ENCODE peak calls at places on chromosomes 16 and 17, in four cellular contexts. L is psoas muscle, R is brain microvascular endothelial cell, F is HCT116. V is an unnamed sample.

GRCh38 chr17:1959871-1960569 is 65.1 kb downstream of the RTN4RL1 start:
- DNase-seq in L (no peak), R (no peak), F (no peak), V (no peak)

GRCh38 chr17:10262451-10262850 is 64.0 kb upstream of the GAS7 start:
- DNase-seq in L (no peak), R (no peak), F (no peak), V (no peak)

GRCh38 chr16:1981398-1981836 is at the start of gene NOXO1:
- DNase-seq in L (no peak), R (no peak), F (no peak), V (no peak)

GRCh38 chr16:89921699-89922476 is 1.3 kb upstream of the TUBB3 start:
- DNase-seq in L (peak; percentile 83), R (peak; percentile 93), F (peak; percentile 78), V (peak; percentile 87)

GRCh38 chr17:78882546-78883089 is 20.4 kb downstream of the CEP295NL start:
- DNase-seq in L (no peak), R (no peak), F (no peak), V (no peak)

GRCh38 chr17:28018439-28019070 is 23.9 kb upstream of the NLK start:
- DNase-seq in L (peak; percentile 30), R (no peak), F (no peak), V (peak; percentile 79)

GRCh38 chr16:13779676-13780075 is 140.3 kb upstream of the ERCC4 start:
- DNase-seq in L (no peak), R (no peak), F (no peak), V (no peak)

GRCh38 chr16:67884-68789 is 4.3 kb downstream of the RHBDF1 start:
- DNase-seq in L (peak; percentile 59), R (no peak), F (no peak), V (no peak)

GRCh38 chr17:915416-916201 is 64.0 kb downstream of the NXN start:
- DNase-seq in L (peak; percentile 31), R (no peak), F (no peak), V (peak; percentile 54)

GRCh38 chr17:72916991-72917390 is 175.5 kb downstream of the SLC39A11 start:
- DNase-seq in L (no peak), R (no peak), F (no peak), V (no peak)

GRCh38 chr16:66934138-66934838 is at the start of gene CIAO2B:
- DNase-seq in L (peak; percentile 93), R (peak; percentile 77), F (peak; percentile 66), V (peak; percentile 56)

GRCh38 chr17:39700148-39700987 is 504 bp downstream of the ERBB2 start:
- DNase-seq in L (no peak), R (peak; percentile 9), F (no peak), V (no peak)

GRCh38 chr16:68743664-68744063 is 6.6 kb downstream of the CDH1 start:
- DNase-seq in L (no peak), R (no peak), F (no peak), V (no peak)

GRCh38 chr16:48282636-48283263 is 35.4 kb upstream of the ABCC11 start:
- DNase-seq in L (no peak), R (no peak), F (no peak), V (no peak)

GRCh38 chr17:14304876-14305636 is 4.2 kb downstream of the HS3ST3B1 start:
- DNase-seq in L (no peak), R (no peak), F (no peak), V (no peak)
- TF ChIP-seq CTCF in L (no peak), R (no peak), F (no peak), V (no peak)

DNA sequence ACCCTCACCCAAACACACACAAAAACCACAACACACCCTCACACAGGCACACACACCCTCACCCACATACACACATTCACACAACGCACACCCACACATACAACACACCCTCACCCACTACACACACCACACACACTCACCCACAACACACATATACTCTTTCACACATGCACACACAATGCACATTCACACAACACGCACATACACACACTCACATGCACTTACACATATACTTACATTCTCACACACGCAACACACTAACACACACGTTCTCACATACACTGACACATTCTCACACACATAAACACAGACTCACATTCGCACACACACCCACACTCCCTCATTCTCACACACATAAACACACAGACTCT is 3.8 kb downstream of the ASGR1 start:
- DNase-seq in L (no peak), R (no peak), F (no peak), V (no peak)
- H3K4me3 ChIP-seq in L (no peak overlapping the region), R (no peak overlapping the region), F (no peak overlapping the region), V (no peak overlapping the region)

GRCh38 chr16:25080420-25081131 is 31.0 kb upstream of the LCMT1 start:
- DNase-seq in L (no peak), R (no peak), F (no peak), V (no peak)
- H3K36me3 ChIP-seq in L (no peaks in the 10 kb centered on the region), R (no peaks in the 10 kb centered on the region), F (no peaks in the 10 kb centered on the region), V (no peaks in the 10 kb centered on the region)

GRCh38 chr17:76474894-76475293 is 7.5 kb downstream of the AANAT start:
- DNase-seq in L (no peak), R (no peak), F (no peak), V (no peak)

GRCh38 chr17:76474238-76474637 is 6.8 kb downstream of the AANAT start:
- DNase-seq in L (no peak), R (no peak), F (no peak), V (no peak)

GRCh38 chr17:76472726-76473125 is 5.3 kb downstream of the AANAT start:
- DNase-seq in L (no peak), R (no peak), F (no peak), V (no peak)

GRCh38 chr17:76472258-76472645 is 4.8 kb downstream of the AANAT start:
- DNase-seq in L (no peak), R (no peak), F (no peak), V (no peak)

GRCh38 chr17:76473541-76473985 is 6.2 kb downstream of the AANAT start:
- DNase-seq in L (no peak), R (no peak), F (no peak), V (no peak)
- TF ChIP-seq CTCF in L (peak; percentile 6), R (peak; percentile 64), F (no peak), V (peak; percentile 21)

V was measured in bronchial epithelial cell.